ENCODE peak calls at places on chromosomes 11 and 22, in four cellular contexts. V, X, A and W are unnamed samples.

GRCh38 chr22:41910050-41910598 is 4.8 kb downstream of the SHISA8 start:
- DNase-seq in V (no peak), A (no peak), X (no peak), W (peak)

GRCh38 chr22:17172172-17172833 is 13.2 kb upstream of the HDHD5 start:
- DNase-seq in X (peak), A (no peak), V (no peak), W (peak)

GRCh38 chr22:35538801-35539321 is 1.8 kb upstream of the RASD2 start:
- DNase-seq in A (peak), X (no peak), V (no peak), W (peak)

GRCh38 chr22:27150530-27150909 is 493.1 kb downstream of the MIAT start:
- DNase-seq in X (no peak), V (no peak), A (no peak), W (peak)

GRCh38 chr11:78031629-78032028 is 8.6 kb upstream of the KCTD14 start:
- DNase-seq in A (no peak), X (no peak), V (no peak), W (no peak)

GRCh38 chr11:57310630-57311086 is 14.1 kb downstream of the TNKS1BP1 start:
- DNase-seq in A (no peak), X (no peak), V (no peak), W (peak)

GRCh38 chr11:86727105-86727504 is 54.7 kb upstream of the ME3 start:
- DNase-seq in A (no peak), V (no peak), X (no peak), W (no peak)

GRCh38 chr11:108093128-108093904 is 28.1 kb upstream of the ACAT1 start:
- DNase-seq in V (peak), A (peak), X (no peak), W (no peak)

GRCh38 chr22:28898233-28898629 is 14.9 kb downstream of the ZNRF3 start:
- DNase-seq in A (no peak), X (peak), V (no peak), W (no peak)

GRCh38 chr11:117182551-117182935 is 4.0 kb downstream of the SIDT2 start:
- DNase-seq in X (peak), A (no peak), V (no peak), W (no peak)

GRCh38 chr22:35437038-35437437 is 37.1 kb downstream of the MCM5 start:
- DNase-seq in V (no peak), X (no peak), A (peak), W (no peak)

GRCh38 chr22:19086417-19086816 is 35.8 kb downstream of the DGCR2 start:
- DNase-seq in V (no peak), A (no peak), X (peak), W (no peak)

GRCh38 chr22:20887375-20887774 is 28.6 kb downstream of the SNAP29 start:
- DNase-seq in V (no peak), A (peak), X (no peak), W (no peak)

GRCh38 chr11:68371176-68372041 is 59.0 kb downstream of the LRP5 start:
- DNase-seq in A (no peak), V (no peak), X (no peak), W (no peak)

GRCh38 chr11:79244175-79244804 is 196.5 kb downstream of the TENM4 start:
- DNase-seq in X (no peak), A (peak), V (peak), W (no peak)

GRCh38 chr11:105609832-105610781 is at the start of gene GRIA4:
- DNase-seq in X (peak), A (no peak), V (peak), W (no peak)

GRCh38 chr11:93905384-93905783 is 55.0 kb upstream of the VSTM5 start:
- DNase-seq in V (peak), X (no peak), A (peak), W (peak)

GRCh38 chr22:45537734-45538181 is 35.1 kb downstream of the FBLN1 start:
- DNase-seq in A (no peak), V (peak), X (peak), W (no peak)

GRCh38 chr11:14179126-14179820 is 179.7 kb downstream of the RRAS2 start:
- DNase-seq in A (no peak), V (no peak), X (no peak), W (peak)
- H3K27ac ChIP-seq in A (no peak), V (no peak), X (no peak), W (no peak)

DNA sequence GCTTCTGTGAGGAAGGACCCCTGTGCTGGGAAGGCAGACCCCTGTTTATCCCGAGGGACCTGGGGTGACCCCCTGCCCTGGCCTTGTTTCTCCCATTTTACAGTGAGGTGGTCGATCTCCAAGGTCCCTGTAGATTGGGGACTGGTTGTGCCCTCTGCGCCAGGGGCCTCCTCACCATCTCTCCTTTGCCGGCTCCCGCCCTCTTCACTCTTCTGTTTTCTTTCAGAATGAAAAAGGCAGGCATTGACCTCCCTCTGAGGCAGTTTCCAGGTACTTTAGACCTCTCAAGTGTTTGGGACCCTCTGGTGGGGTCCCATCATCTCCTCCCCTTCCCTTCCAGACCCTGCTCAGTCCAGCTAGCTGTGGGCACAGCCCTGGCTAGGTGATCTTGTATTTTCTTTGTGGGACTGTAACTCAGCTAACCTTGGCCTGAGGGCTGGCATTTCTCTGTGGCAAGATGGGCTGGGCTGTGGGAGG is 1.5 kb downstream of the SERPINH1 start:
- DNase-seq in V (no peak), A (no peak), X (no peak), W (no peak)
- H3K27ac ChIP-seq in V (peak), A (peak), X (peak), W (peak)

DNA sequence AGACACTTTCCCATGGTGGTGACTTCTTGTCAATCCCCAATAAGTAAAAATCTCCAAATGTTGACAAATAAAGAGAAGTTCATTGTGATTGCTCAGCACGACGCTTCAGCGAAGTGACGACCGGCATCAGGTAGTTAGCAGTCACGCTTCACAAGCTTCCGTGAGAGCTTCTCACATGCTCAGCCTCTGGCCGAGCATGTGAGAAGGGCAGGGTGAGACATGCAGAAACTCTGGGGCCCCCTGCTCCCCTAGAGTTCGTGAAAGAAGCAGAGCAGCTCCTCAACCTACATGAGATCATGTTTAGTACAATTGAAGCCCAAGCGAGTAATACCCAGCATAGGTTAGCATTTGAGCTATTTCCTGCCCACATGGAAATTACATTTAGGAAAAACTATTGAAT is 4.4 kb upstream of the C11orf16 start:
- DNase-seq in V (no peak), X (no peak), A (no peak), W (no peak)
- H3K27ac ChIP-seq in V (no peak), X (no peak), A (no peak), W (no peak)

DNA sequence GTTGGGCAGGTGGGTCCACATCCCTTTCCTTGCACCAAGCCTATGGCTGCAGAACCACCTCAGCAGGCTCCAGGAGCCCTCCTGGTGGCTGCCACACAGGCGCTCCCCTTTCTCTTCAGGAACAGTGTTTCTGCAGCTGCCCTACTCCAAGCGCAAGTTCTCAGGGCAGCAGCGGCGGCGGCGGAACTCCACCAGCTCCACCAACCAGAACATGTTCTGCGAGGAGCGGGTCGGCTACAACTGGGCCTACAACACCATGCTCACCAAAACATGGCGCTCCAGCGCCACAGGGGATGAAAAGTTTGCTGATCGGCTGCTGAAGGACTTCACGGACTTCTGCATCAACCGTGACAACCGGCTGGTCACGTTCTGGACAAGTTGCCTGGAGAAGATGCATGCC is 38.2 kb upstream of the YWHAH start:
- DNase-seq in A (no peak), V (no peak), X (no peak), W (no peak)
- H3K27ac ChIP-seq in A (no peak), V (no peak), X (no peak), W (no peak)

GRCh38 chr11:114258696-114259095 is 37.5 kb upstream of the NNMT start:
- DNase-seq in A (no peak), V (no peak), X (peak), W (no peak)
- H3K27ac ChIP-seq in A (no peak), V (no peak), X (peak), W (peak)

DNA sequence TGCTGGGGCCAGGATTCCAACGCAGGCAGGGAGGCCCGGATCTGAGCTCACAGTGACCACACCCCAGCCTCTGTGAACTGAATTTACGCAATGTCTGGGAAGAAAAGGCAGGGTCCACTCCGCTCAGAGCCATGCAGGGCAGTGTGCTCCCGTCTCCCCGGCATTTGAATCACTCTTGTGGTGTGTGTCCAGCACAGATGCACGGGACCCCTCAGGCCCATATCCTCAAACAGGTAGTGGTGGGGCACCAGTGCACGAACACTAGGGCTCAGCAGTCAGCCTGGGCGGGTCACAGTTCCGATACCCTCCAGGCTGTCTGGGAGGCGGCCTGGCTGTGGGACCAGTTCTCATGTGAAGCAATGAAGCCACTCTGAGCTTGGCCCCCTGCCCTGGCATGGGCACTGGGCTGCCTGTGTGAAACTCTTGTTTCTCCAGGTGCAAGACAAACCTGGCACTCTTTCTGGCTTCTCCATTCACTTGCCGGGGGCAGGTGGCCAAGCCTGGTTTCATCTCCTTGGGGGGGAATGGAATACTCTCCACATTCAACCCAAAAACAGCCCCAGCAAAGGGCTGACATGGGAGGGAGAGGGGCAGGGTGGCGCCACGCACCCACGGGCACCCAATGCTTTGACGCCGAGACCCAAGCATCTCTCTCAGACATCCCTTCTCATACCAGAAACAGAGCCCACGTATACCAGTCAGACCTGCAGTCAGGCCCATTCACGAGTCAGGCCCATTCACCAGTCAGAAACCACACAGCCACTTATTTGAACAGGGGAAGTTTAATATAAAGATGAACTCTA is 14.3 kb downstream of the DHCR7 start:
- DNase-seq in X (no peak), A (no peak), V (no peak), W (no peak)
- H3K27ac ChIP-seq in X (no peak), A (no peak), V (no peak), W (no peak)

GRCh38 chr11:59171508-59172322 is at the start of gene DTX4:
- DNase-seq in X (peak), A (peak), V (peak), W (peak)

GRCh38 chr11:59172345-59173079 is 580 bp downstream of the DTX4 start:
- DNase-seq in X (no peak), A (peak), V (no peak), W (peak)

GRCh38 chr11:59173964-59174663 is 2.2 kb downstream of the DTX4 start:
- DNase-seq in V (no peak), A (peak), X (peak), W (peak)

GRCh38 chr11:59174664-59175033 is 2.7 kb downstream of the DTX4 start:
- DNase-seq in A (peak), V (no peak), X (no peak), W (no peak)

DNA sequence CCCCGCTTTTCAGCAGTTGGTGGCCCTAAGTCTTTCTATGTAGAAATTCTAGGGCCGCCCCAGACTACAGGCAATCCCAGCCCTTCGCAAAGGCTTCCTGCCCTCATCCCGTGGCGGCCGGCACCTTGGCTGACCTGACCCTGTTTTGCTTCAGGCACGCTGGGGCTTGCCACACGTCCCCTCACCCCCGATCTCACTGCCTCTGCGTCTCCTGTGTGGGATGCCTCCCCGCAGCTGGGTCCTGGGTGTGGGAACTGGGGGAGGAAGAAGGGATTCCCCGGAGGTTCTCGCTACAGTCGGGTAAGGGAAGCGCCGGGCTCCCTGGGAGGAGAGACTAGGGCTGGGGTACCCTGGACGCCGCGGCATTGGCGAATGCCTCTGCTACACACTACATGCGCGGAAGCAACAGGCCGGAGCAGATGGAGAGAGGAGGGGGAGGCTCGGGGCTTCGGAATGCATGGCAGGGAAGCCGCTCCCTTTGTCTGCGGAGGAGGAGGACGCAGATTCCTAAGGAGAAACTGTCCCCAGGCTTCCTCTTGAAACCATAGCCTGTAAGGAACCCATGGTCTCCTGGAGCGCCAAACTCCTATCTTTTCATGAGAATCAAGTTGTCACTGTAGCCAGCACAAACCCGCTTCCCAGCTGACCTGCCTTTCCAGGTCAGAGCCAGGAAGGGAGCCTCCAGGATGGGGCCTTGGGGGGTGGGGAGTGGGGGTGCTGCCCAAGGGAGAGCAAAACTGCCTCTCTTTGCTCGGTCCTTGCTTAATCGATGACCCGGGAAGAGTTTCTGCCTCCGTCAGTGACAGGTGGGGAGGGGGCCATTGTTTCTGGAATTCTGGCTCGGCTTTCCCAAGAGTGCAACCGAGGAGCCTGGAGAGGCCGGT is 1.4 kb downstream of the DTX4 start:
- DNase-seq in X (no peak), A (no peak), V (no peak), W (peak)
- H3K27ac ChIP-seq in X (peak), A (peak), V (peak), W (peak)

DNA sequence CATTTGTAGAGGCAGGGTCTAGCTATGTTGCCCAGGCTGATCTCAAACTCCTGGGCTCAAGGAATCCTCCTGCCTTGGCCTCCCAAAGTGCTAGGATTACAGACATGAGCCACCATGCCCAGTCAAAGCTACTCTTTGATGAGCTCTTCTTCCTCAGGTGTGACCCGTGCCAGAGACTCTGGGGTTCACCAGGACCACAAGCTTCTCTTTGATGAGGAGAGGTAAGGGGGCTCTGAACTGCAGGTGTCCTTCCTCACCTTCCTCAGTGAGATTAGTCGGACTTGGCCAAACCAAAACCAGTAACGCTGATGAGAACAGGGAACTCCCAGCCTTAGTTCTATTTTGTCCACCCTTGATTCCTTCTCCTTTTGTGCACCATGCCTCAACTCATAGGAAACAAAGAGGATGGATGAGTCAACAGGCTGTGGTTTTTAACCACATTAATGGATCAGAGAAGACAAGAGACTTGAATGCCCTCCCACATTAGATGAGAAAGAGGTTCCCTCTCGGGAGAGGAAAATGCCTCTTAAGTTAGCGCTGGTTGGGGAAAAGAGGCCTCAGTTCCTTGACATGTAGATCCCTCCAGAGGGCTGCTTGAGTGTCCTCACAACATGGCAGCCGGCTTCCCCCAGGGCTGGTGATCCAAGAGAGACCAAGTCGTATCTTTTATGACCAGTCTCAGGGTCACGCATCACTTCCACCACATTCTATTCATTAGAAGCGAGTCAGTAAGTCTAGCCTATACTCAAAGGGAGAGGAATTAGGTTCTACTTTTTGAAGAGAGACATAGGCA is 25.7 kb upstream of the CTR9 start:
- DNase-seq in V (peak), A (peak), X (no peak), W (peak)
- H3K27ac ChIP-seq in V (no peak), A (peak), X (no peak), W (no peak)